ENCODE peak calls at places on chromosomes 3 and 15, in six cellular contexts. M is IMR-90, S is neuronal stem cell, N is mesendoderm, R is H9, J is H1. O is an unnamed sample.

GRCh38 chr15:83848315-83849050 is 194.6 kb downstream of the ADAMTSL3 start:
- DNase-seq in M (peak), S (no peak), N (no peak), R (no peak), J (no peak), O (peak)

GRCh38 chr15:32112101-32112500 is 81.8 kb downstream of the CHRNA7 start:
- DNase-seq in M (no peak), S (no peak), N (no peak), R (no peak), J (no peak), O (no peak)

GRCh38 chr3:2774485-2774884 is 335.7 kb downstream of the IL5RA start:
- DNase-seq in M (no peak), S (no peak), N (no peak), R (no peak), J (no peak), O (peak)

GRCh38 chr3:101179637-101180036 is 140.7 kb downstream of the IMPG2 start:
- DNase-seq in M (peak), S (no peak), N (peak), R (no peak), J (no peak), O (peak)

GRCh38 chr15:92981333-92981732 is 81.2 kb downstream of the CHD2 start:
- DNase-seq in M (no peak), S (no peak), N (no peak), R (no peak), J (no peak), O (no peak)

GRCh38 chr15:43118829-43119228 is 13.0 kb upstream of the UBR1 start:
- DNase-seq in M (no peak), S (no peak), N (no peak), R (no peak), J (no peak), O (no peak)

GRCh38 chr3:194705761-194706160 is 20.1 kb downstream of the FAM43A start:
- DNase-seq in M (no peak), S (no peak), N (peak), R (no peak), J (no peak), O (no peak)

GRCh38 chr15:97874139-97874538 is 86.4 kb upstream of the ARRDC4 start:
- DNase-seq in M (no peak), S (no peak), N (peak), R (no peak), J (no peak), O (no peak)

GRCh38 chr3:130242850-130243569 is 102.5 kb upstream of the COL6A5 start:
- DNase-seq in M (peak), S (no peak), N (peak), R (no peak), J (no peak), O (peak)

GRCh38 chr3:101383156-101383575 is 62.8 kb upstream of the IMPG2 start:
- DNase-seq in M (peak), S (peak), N (peak), R (peak), J (peak), O (peak)

GRCh38 chr15:65067334-65067644 is 502 bp downstream of the RASL12 start:
- DNase-seq in M (no peak), S (no peak), N (no peak), R (no peak), J (no peak), O (no peak)

GRCh38 chr3:128554100-128554464 is 61.1 kb upstream of the GATA2 start:
- DNase-seq in M (peak), S (no peak), N (peak), R (peak), J (no peak), O (peak)

GRCh38 chr15:31261266-31262142 is 65.1 kb upstream of the KLF13 start:
- DNase-seq in M (no peak), S (no peak), N (no peak), R (peak), J (no peak), O (no peak)

GRCh38 chr15:100383302-100384107 is 41.7 kb upstream of the ADAMTS17 start:
- DNase-seq in M (no peak), S (no peak), N (peak), R (peak), J (peak), O (no peak)

GRCh38 chr3:195753609-195754008 is 32.8 kb downstream of the MUC20 start:
- DNase-seq in M (no peak), S (no peak), N (no peak), R (no peak), J (no peak), O (no peak)

GRCh38 chr3:32570426-32571191 is at the start of gene DYNC1LI1:
- DNase-seq in M (peak), S (peak), N (peak), R (peak), J (peak), O (peak)

GRCh38 chr3:127261925-127262324 is 25.9 kb downstream of the PRR20G start:
- DNase-seq in M (no peak), S (no peak), N (no peak), R (no peak), J (no peak), O (no peak)

GRCh38 chr3:173411288-173412064 is 13.9 kb downstream of the NLGN1 start:
- DNase-seq in M (peak), S (no peak), N (peak), R (no peak), J (no peak), O (peak)

GRCh38 chr3:114690896-114691295 is 397.1 kb downstream of the TIGIT start:
- DNase-seq in M (no peak), S (no peak), N (no peak), R (no peak), J (no peak), O (no peak)

GRCh38 chr15:99423186-99424130 is 142.3 kb upstream of the MEF2A start:
- DNase-seq in M (no peak), S (no peak), N (no peak), R (no peak), J (no peak), O (no peak)

GRCh38 chr3:58052373-58053273 is 44.4 kb downstream of the FLNB start:
- DNase-seq in M (peak), S (no peak), N (peak), R (no peak), J (no peak), O (peak)

GRCh38 chr3:115783938-115784738 is 160.8 kb downstream of the GAP43 start:
- DNase-seq in M (peak), S (peak), N (peak), R (peak), J (peak), O (peak)

GRCh38 chr3:38555926-38556325 is 59.8 kb downstream of the EXOG start:
- DNase-seq in M (no peak), S (no peak), N (no peak), R (peak), J (no peak), O (no peak)

GRCh38 chr3:15653326-15653725 is 51.8 kb downstream of the BTD start:
- DNase-seq in M (peak), S (no peak), N (no peak), R (no peak), J (no peak), O (no peak)

GRCh38 chr3:194110483-194110882 is 25.5 kb upstream of the HES1 start:
- DNase-seq in M (no peak), S (no peak), N (no peak), R (no peak), J (no peak), O (no peak)

GRCh38 chr3:100486808-100487207 is 5.6 kb upstream of the TMEM45A start:
- DNase-seq in M (no peak), S (no peak), N (no peak), R (no peak), J (no peak), O (no peak)

GRCh38 chr15:45084163-45084562 is 29.8 kb downstream of the DUOX2 start:
- DNase-seq in M (no peak), S (no peak), N (no peak), R (no peak), J (no peak), O (no peak)

GRCh38 chr3:30231277-30232141 is 374.9 kb upstream of the TGFBR2 start:
- DNase-seq in M (peak), S (no peak), N (peak), R (no peak), J (no peak), O (peak)

GRCh38 chr3:172844428-172844827 is 93.9 kb downstream of the ECT2 start:
- DNase-seq in M (no peak), S (no peak), N (no peak), R (no peak), J (no peak), O (peak)

GRCh38 chr15:52309154-52309548 is 13.5 kb upstream of the MYO5C start:
- DNase-seq in M (no peak), S (no peak), N (no peak), R (no peak), J (no peak), O (no peak)

GRCh38 chr3:197524128-197524527 is 31.6 kb downstream of the BDH1 start:
- DNase-seq in M (no peak), S (no peak), N (no peak), R (no peak), J (no peak), O (no peak)

GRCh38 chr15:41648770-41649169 is 11.4 kb upstream of the MGA start:
- DNase-seq in M (peak), S (no peak), N (no peak), R (no peak), J (no peak), O (peak)

GRCh38 chr3:151580592-151580991 is 119.7 kb upstream of the IGSF10 start:
- DNase-seq in M (peak), S (no peak), N (no peak), R (no peak), J (no peak), O (peak)

GRCh38 chr15:75786564-75786925 is 56.7 kb upstream of the UBE2Q2 start:
- DNase-seq in M (no peak), S (no peak), N (no peak), R (no peak), J (no peak), O (no peak)

GRCh38 chr15:51846463-51847230 is 17.2 kb downstream of the TMOD3 start:
- DNase-seq in M (peak), S (no peak), N (no peak), R (no peak), J (no peak), O (peak)

GRCh38 chr3:123066896-123067688 is at the start of gene PDIA5:
- DNase-seq in M (peak), S (peak), N (peak), R (peak), J (peak), O (peak)
- H2BK120ac ChIP-seq in M (peak), S (peak), N (no peak), R (no peak), J (no peak), O (no peak)

GRCh38 chr3:4140921-4141320 is 162.2 kb upstream of the SETMAR start:
- DNase-seq in M (no peak), S (no peak), N (no peak), R (no peak), J (no peak), O (no peak)
- H2BK15ac ChIP-seq in M (no peak), S (no peak), N (no peak), R (no peak), J (no peak), O (no peak)

DNA sequence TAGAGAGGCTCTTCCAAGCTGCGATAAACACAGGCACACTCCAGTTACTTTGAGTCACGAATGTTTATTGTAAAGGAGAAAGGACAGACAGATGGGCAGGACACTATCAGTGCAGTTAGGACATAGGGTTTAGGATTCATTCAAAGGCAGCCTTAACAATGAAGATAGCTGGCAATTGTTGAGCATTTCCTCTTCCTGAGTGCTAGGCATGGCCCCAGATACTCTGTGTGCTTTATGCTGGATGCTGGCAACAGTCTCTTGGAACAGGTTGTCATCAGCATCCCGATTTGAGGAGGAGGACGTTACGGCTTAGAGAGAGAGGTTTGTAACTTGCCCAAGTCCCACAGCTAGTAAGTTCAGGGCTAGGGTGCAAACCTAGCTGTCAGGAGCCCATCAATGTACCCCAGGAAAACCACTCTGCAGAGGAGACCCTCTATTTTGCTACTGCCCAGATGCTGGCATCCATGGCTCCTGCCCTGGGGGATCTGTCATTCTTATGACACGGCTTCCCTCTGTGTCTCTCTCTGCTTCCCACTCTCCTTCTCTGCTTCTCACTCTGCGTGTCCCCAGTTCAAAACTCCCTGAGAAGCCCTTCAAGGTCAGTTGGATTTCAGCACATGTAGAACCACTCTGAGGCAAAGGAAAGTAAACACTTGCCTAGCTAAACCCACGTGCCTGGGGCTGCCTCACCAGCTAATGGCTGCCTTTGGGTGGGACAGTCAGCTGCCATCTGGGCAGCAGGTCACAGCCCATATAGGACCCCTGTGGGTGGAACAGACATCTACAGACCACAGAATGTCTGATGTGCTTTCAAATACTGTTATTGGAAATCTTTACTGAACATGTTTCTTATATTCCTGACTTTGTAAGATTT is 29.2 kb upstream of the SLCO2A1 start:
- DNase-seq in M (no peak), S (no peak), N (no peak), R (no peak), J (peak), O (peak)
- H2BK120ac ChIP-seq in M (peak), S (no peak), N (no peak), R (no peak), J (no peak), O (no peak)

GRCh38 chr15:71678191-71678590 is 132.2 kb upstream of the NR2E3 start:
- DNase-seq in M (no peak), S (no peak), N (peak), R (no peak), J (no peak), O (no peak)
- H2BK15ac ChIP-seq in M (no peak), S (no peak), N (no peak), R (no peak), J (no peak), O (no peak)

GRCh38 chr15:64045774-64046346 is 425 bp downstream of the DAPK2 start:
- DNase-seq in M (no peak), S (peak), N (no peak), R (peak), J (peak), O (no peak)
- H2BK120ac ChIP-seq in M (no peak), S (no peak), N (no peak), R (no peak), J (no peak), O (no peak)

DNA sequence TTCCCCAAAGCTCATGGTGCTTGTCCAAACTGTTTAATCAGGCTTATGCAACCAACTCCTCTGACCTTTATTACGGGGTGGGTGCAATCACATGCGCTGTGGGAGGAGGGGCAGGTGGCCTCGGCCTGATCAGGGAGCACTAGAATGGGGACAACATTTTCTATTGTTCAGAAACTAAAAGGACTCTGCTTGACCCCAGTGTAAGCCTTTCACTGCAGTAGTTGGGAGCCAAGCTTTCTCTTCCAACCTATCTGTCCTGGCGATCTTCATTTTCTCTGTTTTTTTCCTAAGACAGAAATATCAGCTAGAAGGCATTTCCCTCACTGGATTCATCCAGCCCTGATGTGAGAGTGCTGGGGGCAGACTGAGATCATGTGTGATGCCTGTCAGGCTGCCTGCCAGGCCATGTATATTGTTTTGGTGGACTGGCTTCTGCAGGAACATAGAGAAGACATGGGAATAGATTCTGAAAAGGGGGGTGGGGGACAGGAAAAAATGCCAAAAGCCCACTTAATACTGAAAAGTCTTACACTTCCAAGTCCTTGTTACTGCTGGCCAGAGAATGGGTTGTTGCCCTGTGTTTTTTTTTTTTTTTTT is 627.0 kb upstream of the TBL1XR1 start:
- DNase-seq in M (peak), S (no peak), N (no peak), R (no peak), J (no peak), O (peak)
- H2BK15ac ChIP-seq in M (peak), S (no peak), N (no peak), R (no peak), J (no peak), O (no peak)